ENCODE peak calls at places on chromosomes 13 and 19, in nine cellular contexts. V is stimulated activated CD4-positive, alpha-beta T cell treated with anti-CD3 and anti-CD28 coated beads, Interleukin-15, amount 100 ng/mL, for 24 hours; R is colonic mucosa; I is stimulated activated naive CD4-positive, alpha-beta T cell; D is head of caudate nucleus; Q is heart right ventricle; P is activated naive CD4-positive, alpha-beta T cell; N is AG08395; G is CD4-positive, alpha-beta T cell. H is an unnamed sample.

GRCh38 chr13:76684336-76684735 is 201.9 kb downstream of the KCTD12 start:
- DNase-seq in R (no peak), I (no peak), N (no peak), P (no peak), V (no peak), D (no peak), G (no peak), Q (no peak), H (no peak)

GRCh38 chr19:40778865-40779284 is 828 bp downstream of the RAB4B start:
- DNase-seq in D (no peak), R (no peak), V (no peak), Q (no peak), P (no peak), N (no peak), G (no peak), I (no peak), H (no peak)

GRCh38 chr19:48480151-48480475 is 10.9 kb downstream of the CYTH2 start:
- DNase-seq in R (peak), D (peak), G (peak), V (peak), I (peak), Q (peak), N (peak), P (no peak), H (peak)

GRCh38 chr19:14118165-14119051 is 846 bp upstream of the PRKACA start:
- DNase-seq in P (peak), Q (peak), G (peak), I (peak), V (peak), N (peak), R (peak), D (peak), H (peak)

GRCh38 chr19:11963566-11964355 is 1.1 kb upstream of the ZNF763 start:
- DNase-seq in I (peak), R (peak), Q (peak), G (peak), D (peak), P (peak), V (peak), N (peak), H (peak)

GRCh38 chr19:17075860-17076538 is 422 bp downstream of the MYO9B start:
- DNase-seq in Q (peak), I (peak), G (peak), P (peak), D (no peak), R (peak), V (peak), N (peak), H (no peak)

GRCh38 chr13:31046711-31047279 is 114.3 kb downstream of the TEX26 start:
- DNase-seq in N (no peak), R (peak), D (peak), I (no peak), P (no peak), G (no peak), V (no peak), Q (peak), H (no peak)

GRCh38 chr19:49799798-49800376 is 13.2 kb downstream of the FUZ start:
- DNase-seq in P (no peak), R (no peak), V (peak), G (no peak), N (no peak), Q (no peak), I (no peak), D (no peak), H (no peak)

GRCh38 chr19:33134571-33135041 is 2.7 kb downstream of the WDR88 start:
- DNase-seq in V (peak), I (peak), G (peak), R (no peak), Q (no peak), N (no peak), D (no peak), P (peak), H (no peak)

GRCh38 chr19:43372462-43372861 is 19.0 kb downstream of the CD177 start:
- DNase-seq in G (no peak), I (no peak), V (no peak), P (no peak), R (no peak), N (no peak), D (no peak), Q (no peak), H (no peak)

GRCh38 chr13:42594577-42595571 is 20.9 kb downstream of the TNFSF11 start:
- DNase-seq in P (peak), N (peak), Q (no peak), V (peak), R (peak), I (peak), G (peak), D (peak), H (peak)

GRCh38 chr13:40600145-40600751 is 66.2 kb downstream of the FOXO1 start:
- DNase-seq in N (no peak), R (no peak), V (peak), D (no peak), I (no peak), Q (no peak), P (no peak), G (no peak), H (no peak)

GRCh38 chr13:48400820-48401219 is 12.1 kb downstream of the LPAR6 start:
- DNase-seq in D (no peak), P (no peak), R (no peak), Q (no peak), V (no peak), N (peak), G (no peak), I (peak), H (peak)

GRCh38 chr13:36344886-36345437 is 1.2 kb downstream of the SPART start:
- DNase-seq in P (no peak), R (no peak), G (no peak), I (peak), D (no peak), Q (no peak), N (no peak), V (peak), H (peak)

GRCh38 chr13:113918981-113919646 is 54.8 kb downstream of the C13orf46 start:
- DNase-seq in I (no peak), R (peak), N (no peak), Q (no peak), V (no peak), P (no peak), D (no peak), G (no peak), H (no peak)

GRCh38 chr19:55373993-55374757 is 2.5 kb upstream of the TMEM190 start:
- DNase-seq in N (peak), R (no peak), G (no peak), I (no peak), D (no peak), V (no peak), P (no peak), Q (no peak), H (no peak)

GRCh38 chr13:111076156-111077013 is 38.7 kb upstream of the ARHGEF7 start:
- DNase-seq in G (no peak), P (no peak), V (peak), N (no peak), I (no peak), R (no peak), Q (no peak), D (no peak), H (no peak)

GRCh38 chr19:4362871-4363545 is 19.6 kb downstream of the MPND start:
- DNase-seq in R (no peak), P (no peak), V (no peak), D (no peak), Q (no peak), I (no peak), N (no peak), G (no peak), H (no peak)

GRCh38 chr19:39497850-39498261 is 891 bp upstream of the DLL3 start:
- DNase-seq in V (peak), D (no peak), G (no peak), P (no peak), I (peak), N (no peak), R (peak), Q (peak), H (no peak)

GRCh38 chr13:50888362-50888761 is 21.2 kb upstream of the RNASEH2B start:
- DNase-seq in P (no peak), Q (no peak), V (no peak), R (no peak), G (no peak), N (no peak), I (no peak), D (no peak), H (no peak)

GRCh38 chr19:10518444-10519361 is 1.5 kb upstream of the S1PR5 start:
- DNase-seq in G (no peak), Q (no peak), D (no peak), N (peak), R (no peak), V (no peak), P (no peak), I (no peak), H (no peak)